ENCODE peak calls at places on chromosome 11, in nine cellular contexts. One of them, this sample, is unnamed.

GRCh38 chr11:69383372-69383771 is 89.4 kb downstream of the MYEOV start:
- DNase-seq in psoas muscle: no peak
- DNase-seq in epithelial cell of prostate: no peak
- DNase-seq in activated CD4-positive, alpha-beta T cell treated with anti-CD3 and anti-CD28 coated beads for 48 hours: no peak
- DNase-seq in Right ventricle myocardium inferior: no peak
- DNase-seq in effector memory CD8-positive, alpha-beta T cell: no peak
- DNase-seq in prostate gland: no peak
- DNase-seq in ACHN: no peak
- DNase-seq in GM23248: no peak
- DNase-seq in this sample: no peak

GRCh38 chr11:47308050-47308823 is 38.3 kb downstream of the MADD start:
- DNase-seq in psoas muscle: no peak
- DNase-seq in epithelial cell of prostate: no peak
- DNase-seq in activated CD4-positive, alpha-beta T cell treated with anti-CD3 and anti-CD28 coated beads for 48 hours: no peak
- DNase-seq in Right ventricle myocardium inferior: no peak
- DNase-seq in effector memory CD8-positive, alpha-beta T cell: no peak
- DNase-seq in prostate gland: no peak
- DNase-seq in ACHN: no peak
- DNase-seq in GM23248: no peak
- DNase-seq in this sample: peak; percentile 68

GRCh38 chr11:93477684-93478234 is 65.4 kb downstream of the SMCO4 start:
- DNase-seq in psoas muscle: no peak
- DNase-seq in epithelial cell of prostate: no peak
- DNase-seq in activated CD4-positive, alpha-beta T cell treated with anti-CD3 and anti-CD28 coated beads for 48 hours: no peak
- DNase-seq in Right ventricle myocardium inferior: no peak
- DNase-seq in effector memory CD8-positive, alpha-beta T cell: no peak
- DNase-seq in prostate gland: no peak
- DNase-seq in ACHN: no peak
- DNase-seq in GM23248: no peak
- DNase-seq in this sample: no peak

GRCh38 chr11:6638437-6638836 is 17.2 kb downstream of the DCHS1 start:
- DNase-seq in psoas muscle: no peak
- DNase-seq in epithelial cell of prostate: no peak
- DNase-seq in activated CD4-positive, alpha-beta T cell treated with anti-CD3 and anti-CD28 coated beads for 48 hours: no peak
- DNase-seq in Right ventricle myocardium inferior: no peak
- DNase-seq in effector memory CD8-positive, alpha-beta T cell: no peak
- DNase-seq in prostate gland: no peak
- DNase-seq in ACHN: no peak
- DNase-seq in GM23248: no peak
- DNase-seq in this sample: no peak

GRCh38 chr11:86063536-86063935 is 5.3 kb downstream of the PICALM start:
- DNase-seq in psoas muscle: no peak
- DNase-seq in epithelial cell of prostate: no peak
- DNase-seq in activated CD4-positive, alpha-beta T cell treated with anti-CD3 and anti-CD28 coated beads for 48 hours: no peak
- DNase-seq in Right ventricle myocardium inferior: no peak
- DNase-seq in effector memory CD8-positive, alpha-beta T cell: no peak
- DNase-seq in prostate gland: no peak
- DNase-seq in ACHN: no peak
- DNase-seq in GM23248: peak; percentile 69
- DNase-seq in this sample: no peak

GRCh38 chr11:15055620-15056356 is 17.6 kb upstream of the CALCB start:
- DNase-seq in psoas muscle: no peak
- DNase-seq in epithelial cell of prostate: no peak
- DNase-seq in activated CD4-positive, alpha-beta T cell treated with anti-CD3 and anti-CD28 coated beads for 48 hours: no peak
- DNase-seq in Right ventricle myocardium inferior: no peak
- DNase-seq in effector memory CD8-positive, alpha-beta T cell: no peak
- DNase-seq in prostate gland: no peak
- DNase-seq in ACHN: peak; percentile 65
- DNase-seq in GM23248: no peak
- DNase-seq in this sample: peak; percentile 59

GRCh38 chr11:124814739-124815138 is 14.5 kb upstream of the MSANTD2 start:
- DNase-seq in psoas muscle: no peak
- DNase-seq in epithelial cell of prostate: no peak
- DNase-seq in activated CD4-positive, alpha-beta T cell treated with anti-CD3 and anti-CD28 coated beads for 48 hours: no peak
- DNase-seq in Right ventricle myocardium inferior: no peak
- DNase-seq in effector memory CD8-positive, alpha-beta T cell: no peak
- DNase-seq in prostate gland: no peak
- DNase-seq in ACHN: no peak
- DNase-seq in GM23248: no peak
- DNase-seq in this sample: no peak

GRCh38 chr11:111429066-111429506 is 50.0 kb upstream of the POU2AF1 start:
- DNase-seq in psoas muscle: peak; percentile 51
- DNase-seq in epithelial cell of prostate: no peak
- DNase-seq in activated CD4-positive, alpha-beta T cell treated with anti-CD3 and anti-CD28 coated beads for 48 hours: peak; percentile 85
- DNase-seq in Right ventricle myocardium inferior: no peak
- DNase-seq in effector memory CD8-positive, alpha-beta T cell: peak; percentile 9
- DNase-seq in prostate gland: no peak
- DNase-seq in ACHN: peak; percentile 52
- DNase-seq in GM23248: peak; percentile 80
- DNase-seq in this sample: peak; percentile 36

GRCh38 chr11:81979444-81979843 is 754.2 kb downstream of the FAM181B start:
- DNase-seq in psoas muscle: no peak
- DNase-seq in epithelial cell of prostate: no peak
- DNase-seq in activated CD4-positive, alpha-beta T cell treated with anti-CD3 and anti-CD28 coated beads for 48 hours: no peak
- DNase-seq in Right ventricle myocardium inferior: no peak
- DNase-seq in effector memory CD8-positive, alpha-beta T cell: no peak
- DNase-seq in prostate gland: no peak
- DNase-seq in ACHN: no peak
- DNase-seq in GM23248: no peak
- DNase-seq in this sample: no peak

GRCh38 chr11:83257638-83258229 is 28.4 kb downstream of the CCDC90B start:
- DNase-seq in psoas muscle: peak; percentile 15
- DNase-seq in epithelial cell of prostate: no peak
- DNase-seq in activated CD4-positive, alpha-beta T cell treated with anti-CD3 and anti-CD28 coated beads for 48 hours: no peak
- DNase-seq in Right ventricle myocardium inferior: no peak
- DNase-seq in effector memory CD8-positive, alpha-beta T cell: no peak
- DNase-seq in prostate gland: no peak
- DNase-seq in ACHN: peak; percentile 89
- DNase-seq in GM23248: peak; percentile 79
- DNase-seq in this sample: no peak

GRCh38 chr11:44290206-44290605 is 19.7 kb downstream of the ALX4 start:
- DNase-seq in psoas muscle: no peak
- DNase-seq in epithelial cell of prostate: no peak
- DNase-seq in activated CD4-positive, alpha-beta T cell treated with anti-CD3 and anti-CD28 coated beads for 48 hours: no peak
- DNase-seq in Right ventricle myocardium inferior: no peak
- DNase-seq in effector memory CD8-positive, alpha-beta T cell: no peak
- DNase-seq in prostate gland: peak; percentile 67
- DNase-seq in ACHN: no peak
- DNase-seq in GM23248: peak; percentile 53
- DNase-seq in this sample: peak; percentile 72

GRCh38 chr11:122628691-122629555 is 26.6 kb upstream of the UBASH3B start:
- DNase-seq in psoas muscle: peak; percentile 48
- DNase-seq in epithelial cell of prostate: no peak
- DNase-seq in activated CD4-positive, alpha-beta T cell treated with anti-CD3 and anti-CD28 coated beads for 48 hours: peak; percentile 79
- DNase-seq in Right ventricle myocardium inferior: no peak
- DNase-seq in effector memory CD8-positive, alpha-beta T cell: peak; percentile 66
- DNase-seq in prostate gland: peak; percentile 47
- DNase-seq in ACHN: peak; percentile 73
- DNase-seq in GM23248: peak; percentile 87
- DNase-seq in this sample: peak; percentile 55

GRCh38 chr11:43943357-43943930 is 1.0 kb downstream of the C11orf96 start:
- DNase-seq in psoas muscle: no peak
- DNase-seq in epithelial cell of prostate: no peak
- DNase-seq in activated CD4-positive, alpha-beta T cell treated with anti-CD3 and anti-CD28 coated beads for 48 hours: no peak
- DNase-seq in Right ventricle myocardium inferior: no peak
- DNase-seq in effector memory CD8-positive, alpha-beta T cell: no peak
- DNase-seq in prostate gland: no peak
- DNase-seq in ACHN: no peak
- DNase-seq in GM23248: peak; percentile 48
- DNase-seq in this sample: no peak

GRCh38 chr11:10629431-10630002 is 61.1 kb upstream of the LYVE1 start:
- DNase-seq in psoas muscle: no peak
- DNase-seq in epithelial cell of prostate: no peak
- DNase-seq in activated CD4-positive, alpha-beta T cell treated with anti-CD3 and anti-CD28 coated beads for 48 hours: no peak
- DNase-seq in Right ventricle myocardium inferior: no peak
- DNase-seq in effector memory CD8-positive, alpha-beta T cell: no peak
- DNase-seq in prostate gland: no peak
- DNase-seq in ACHN: no peak
- DNase-seq in GM23248: no peak
- DNase-seq in this sample: no peak

GRCh38 chr11:47398551-47398950 is 9.8 kb upstream of the SLC39A13 start:
- DNase-seq in psoas muscle: peak; percentile 3
- DNase-seq in epithelial cell of prostate: no peak
- DNase-seq in activated CD4-positive, alpha-beta T cell treated with anti-CD3 and anti-CD28 coated beads for 48 hours: no peak
- DNase-seq in Right ventricle myocardium inferior: no peak
- DNase-seq in effector memory CD8-positive, alpha-beta T cell: no peak
- DNase-seq in prostate gland: no peak
- DNase-seq in ACHN: no peak
- DNase-seq in GM23248: no peak
- DNase-seq in this sample: no peak

GRCh38 chr11:107619926-107620325 is 29.0 kb downstream of the ELMOD1 start:
- DNase-seq in psoas muscle: no peak
- DNase-seq in epithelial cell of prostate: no peak
- DNase-seq in activated CD4-positive, alpha-beta T cell treated with anti-CD3 and anti-CD28 coated beads for 48 hours: no peak
- DNase-seq in Right ventricle myocardium inferior: no peak
- DNase-seq in effector memory CD8-positive, alpha-beta T cell: no peak
- DNase-seq in prostate gland: no peak
- DNase-seq in ACHN: no peak
- DNase-seq in GM23248: peak; percentile 36
- DNase-seq in this sample: no peak

GRCh38 chr11:116169776-116170175 is 603.0 kb downstream of the BUD13 start:
- DNase-seq in psoas muscle: no peak
- DNase-seq in epithelial cell of prostate: no peak
- DNase-seq in activated CD4-positive, alpha-beta T cell treated with anti-CD3 and anti-CD28 coated beads for 48 hours: no peak
- DNase-seq in Right ventricle myocardium inferior: no peak
- DNase-seq in effector memory CD8-positive, alpha-beta T cell: no peak
- DNase-seq in prostate gland: no peak
- DNase-seq in ACHN: no peak
- DNase-seq in GM23248: no peak
- DNase-seq in this sample: no peak

GRCh38 chr11:11493698-11494097 is 128.1 kb downstream of the GALNT18 start:
- DNase-seq in psoas muscle: no peak
- DNase-seq in epithelial cell of prostate: no peak
- DNase-seq in activated CD4-positive, alpha-beta T cell treated with anti-CD3 and anti-CD28 coated beads for 48 hours: no peak
- DNase-seq in Right ventricle myocardium inferior: no peak
- DNase-seq in effector memory CD8-positive, alpha-beta T cell: no peak
- DNase-seq in prostate gland: no peak
- DNase-seq in ACHN: no peak
- DNase-seq in GM23248: no peak
- DNase-seq in this sample: no peak

This sample was measured in thyroid gland.